ENCODE peak calls at places on chromosome 2, in six cellular contexts. W is KBM-7, J is T-cell, N is foreskin fibroblast, V is NCI-H1694, C is T-helper 9 cell. M is an unnamed sample.

GRCh38 chr2:18435425-18436037 is 124.9 kb downstream of the RDH14 start:
- DNase-seq in C (no peak), W (peak), N (peak), J (no peak), V (peak), M (no peak)

GRCh38 chr2:182435754-182436153 is 8.9 kb upstream of the PDE1A start:
- DNase-seq in C (no peak), N (peak), J (no peak), V (no peak), W (no peak), M (no peak)

GRCh38 chr2:154693941-154694340 is 4.6 kb upstream of the KCNJ3 start:
- DNase-seq in W (no peak), C (no peak), J (no peak), V (peak), N (no peak), M (no peak)

GRCh38 chr2:63186331-63186730 is 135.7 kb downstream of the OTX1 start:
- DNase-seq in V (no peak), W (no peak), N (no peak), C (no peak), J (no peak), M (no peak)

GRCh38 chr2:201639205-201639604 is 4.1 kb downstream of the TMEM237 start:
- DNase-seq in W (no peak), N (no peak), J (no peak), C (no peak), V (no peak), M (no peak)

GRCh38 chr2:105893011-105893995 is 148.6 kb downstream of the NCK2 start:
- DNase-seq in C (no peak), N (peak), J (no peak), V (no peak), W (no peak), M (no peak)

GRCh38 chr2:168687314-168687713 is 115.1 kb upstream of the NOSTRIN start:
- DNase-seq in W (peak), V (peak), N (peak), C (no peak), J (no peak), M (peak)

GRCh38 chr2:38935568-38936172 is 46.0 kb downstream of the ARHGEF33 start:
- DNase-seq in W (no peak), C (no peak), J (no peak), V (no peak), N (peak), M (no peak)

GRCh38 chr2:39642054-39642742 is 23.5 kb upstream of the TMEM178A start:
- DNase-seq in V (no peak), W (no peak), J (no peak), N (peak), C (no peak), M (no peak)

GRCh38 chr2:45469314-45470099 is 141.6 kb downstream of the SRBD1 start:
- DNase-seq in C (no peak), V (no peak), W (no peak), N (no peak), J (no peak), M (no peak)

GRCh38 chr2:15636972-15637785 is 45.5 kb downstream of the DDX1 start:
- DNase-seq in W (peak), J (peak), C (peak), V (peak), N (peak), M (peak)

GRCh38 chr2:216553093-216553478 is 54.4 kb downstream of the RPL37A start:
- DNase-seq in J (no peak), N (peak), C (no peak), V (no peak), W (no peak), M (no peak)

GRCh38 chr2:71672011-71672639 is 218.8 kb downstream of the DYSF start:
- DNase-seq in V (no peak), W (no peak), N (no peak), J (no peak), C (no peak), M (no peak)

GRCh38 chr2:151119377-151119776 is 142.3 kb downstream of the RBM43 start:
- DNase-seq in J (no peak), N (no peak), W (no peak), C (no peak), V (no peak), M (no peak)

GRCh38 chr2:168192143-168192785 is 55.1 kb downstream of the STK39 start:
- DNase-seq in C (no peak), J (no peak), W (no peak), V (no peak), N (peak), M (no peak)

GRCh38 chr2:128809256-128809636 is 490.6 kb upstream of the HS6ST1 start:
- DNase-seq in J (no peak), N (no peak), W (no peak), C (no peak), V (no peak), M (no peak)

GRCh38 chr2:74507926-74508520 is 528 bp upstream of the PCGF1 start:
- DNase-seq in V (peak), N (peak), J (no peak), W (no peak), C (no peak), M (no peak)

GRCh38 chr2:48356701-48357322 is 173.1 kb upstream of the STON1 start:
- DNase-seq in J (peak), W (peak), N (no peak), V (no peak), C (no peak), M (no peak)

GRCh38 chr2:171523969-171524401 is 1.7 kb downstream of the CYBRD1 start:
- DNase-seq in J (no peak), N (peak), C (no peak), V (no peak), W (no peak), M (no peak)

GRCh38 chr2:236690726-236691125 is 121.1 kb downstream of the ACKR3 start:
- DNase-seq in C (no peak), N (no peak), J (no peak), V (no peak), W (no peak), M (no peak)

GRCh38 chr2:3461781-3462492 is 57.4 kb downstream of the ADI1 start:
- DNase-seq in C (no peak), V (peak), W (peak), J (no peak), N (peak), M (no peak)

GRCh38 chr2:205684871-205685313 is 2.6 kb downstream of the NRP2 start:
- DNase-seq in W (no peak), J (no peak), C (no peak), V (no peak), N (no peak), M (no peak)

GRCh38 chr2:34096552-34097171 is 497.6 kb upstream of the FAM98A start:
- DNase-seq in W (peak), N (peak), V (peak), J (no peak), C (peak), M (peak)

M was measured in activated gamma-delta T cell treated with Interleukin-2 at 50 U/mL for 16 hours.